ENCODE peak calls at places on chromosomes 16 and 17, in eight cellular contexts. W is tibial nerve, Y is prostate gland, E is left lung, F is A549, G is ovary, K is HCT116, Q is GM12878. O is an unnamed sample.
A peak's percentile ranks its signal among the peaks of the same experiment; 100 is the strongest.

GRCh38 chr17:50603340-50603739 is 31.3 kb upstream of the ABCC3 start:
- DNase-seq in K (no peak), F (peak; percentile 37), Q (no peak), E (no peak), W (no peak), G (no peak), Y (no peak), O (no peak)

GRCh38 chr16:14641877-14642276 is 9.1 kb downstream of the BFAR start:
- DNase-seq in Y (no peak), F (peak; percentile 29), G (no peak), E (no peak), Q (no peak), W (no peak), K (no peak), O (no peak)

GRCh38 chr16:73459586-73459985 is 411.7 kb upstream of the ZFHX3 start:
- DNase-seq in Q (no peak), Y (no peak), E (no peak), G (no peak), K (no peak), F (no peak), W (no peak), O (no peak)

GRCh38 chr16:85496145-85496544 is 117.0 kb upstream of the GSE1 start:
- DNase-seq in E (no peak), K (no peak), W (no peak), F (no peak), Y (no peak), Q (no peak), G (no peak), O (no peak)

GRCh38 chr16:1613728-1614225 is 1.6 kb downstream of the CRAMP1 start:
- DNase-seq in G (peak; percentile 57), Y (peak; percentile 10), E (no peak), F (no peak), Q (no peak), K (no peak), W (no peak), O (no peak)

GRCh38 chr16:67156146-67156844 is 3.4 kb downstream of the TRADD start:
- DNase-seq in Q (no peak), Y (no peak), W (no peak), E (no peak), F (no peak), G (no peak), K (no peak), O (no peak)

GRCh38 chr16:49828545-49829267 is 27.2 kb downstream of the ZNF423 start:
- DNase-seq in Q (no peak), W (peak; percentile 24), Y (no peak), G (peak; percentile 47), E (no peak), F (no peak), K (no peak), O (no peak)

GRCh38 chr17:29110372-29110757 is 67.4 kb downstream of the PIPOX start:
- DNase-seq in E (no peak), F (no peak), K (no peak), Y (no peak), Q (no peak), W (no peak), G (no peak), O (no peak)

GRCh38 chr16:57113042-57113453 is 20.7 kb downstream of the CPNE2 start:
- DNase-seq in Q (no peak), Y (no peak), K (no peak), E (no peak), F (no peak), W (no peak), G (no peak), O (no peak)

GRCh38 chr16:84718-85452 is 6.9 kb downstream of the MPG start:
- DNase-seq in F (no peak), K (no peak), E (peak; percentile 73), Y (no peak), W (peak; percentile 36), Q (peak; percentile 65), G (peak; percentile 70), O (peak; percentile 84)

GRCh38 chr16:53457670-53458069 is 23.4 kb downstream of the RBL2 start:
- DNase-seq in Q (peak; percentile 92), Y (no peak), E (no peak), G (no peak), K (no peak), F (no peak), W (no peak), O (no peak)

GRCh38 chr17:6526362-6527152 is 29.8 kb downstream of the PITPNM3 start:
- DNase-seq in F (no peak), Q (no peak), K (no peak), G (no peak), E (no peak), Y (no peak), W (no peak), O (no peak)

GRCh38 chr17:48878920-48879898 is 13.4 kb upstream of the ATP5MC1 start:
- DNase-seq in Q (peak; percentile 55), K (peak; percentile 82), G (no peak), E (no peak), W (peak; percentile 61), F (peak; percentile 85), Y (peak; percentile 48), O (no peak)

GRCh38 chr17:48413613-48414405 is 16.2 kb downstream of the SKAP1 start:
- DNase-seq in W (no peak), Q (no peak), E (no peak), G (no peak), K (no peak), Y (no peak), F (no peak), O (no peak)

GRCh38 chr17:75508122-75508719 is 7.1 kb downstream of the CASKIN2 start:
- DNase-seq in Y (no peak), Q (no peak), G (no peak), K (no peak), F (no peak), W (no peak), E (no peak), O (no peak)

GRCh38 chr16:49811630-49812334 is 44.1 kb downstream of the ZNF423 start:
- DNase-seq in K (no peak), E (no peak), Q (no peak), F (no peak), W (no peak), Y (no peak), G (no peak), O (no peak)

GRCh38 chr16:24119807-24120206 is 136.3 kb upstream of the CACNG3 start:
- DNase-seq in Q (no peak), E (no peak), Y (no peak), K (no peak), G (no peak), W (no peak), F (no peak), O (no peak)

GRCh38 chr17:73065376-73065775 is 27.1 kb downstream of the SLC39A11 start:
- DNase-seq in E (no peak), K (no peak), Y (no peak), Q (no peak), W (no peak), F (no peak), G (no peak), O (no peak)

GRCh38 chr17:82795615-82796014 is 43.8 kb downstream of the TBCD start:
- DNase-seq in E (peak; percentile 74), F (no peak), G (no peak), Q (no peak), K (no peak), Y (no peak), W (no peak), O (no peak)

GRCh38 chr16:68377667-68378420 is 67.0 kb downstream of the PRMT7 start:
- DNase-seq in K (no peak), W (no peak), F (no peak), Y (peak; percentile 40), G (no peak), Q (no peak), E (no peak), O (no peak)

GRCh38 chr17:20174588-20175265 is 165.6 kb downstream of the SPECC1 start:
- DNase-seq in E (no peak), K (peak; percentile 18), Q (no peak), G (no peak), W (no peak), F (no peak), Y (no peak), O (no peak)
- H3K4me1 ChIP-seq in E (no peaks in the 10 kb centered on the region), K (peaks cover 20% of the 10 kb centered on the region), Q (peaks cover 3% of the 10 kb centered on the region), G (peaks cover 29% of the 10 kb centered on the region), W (peaks cover 30% of the 10 kb centered on the region), F (peaks cover 45% of the 10 kb centered on the region), Y (no peaks in the 10 kb centered on the region), O (peaks cover 16% of the 10 kb centered on the region)

DNA sequence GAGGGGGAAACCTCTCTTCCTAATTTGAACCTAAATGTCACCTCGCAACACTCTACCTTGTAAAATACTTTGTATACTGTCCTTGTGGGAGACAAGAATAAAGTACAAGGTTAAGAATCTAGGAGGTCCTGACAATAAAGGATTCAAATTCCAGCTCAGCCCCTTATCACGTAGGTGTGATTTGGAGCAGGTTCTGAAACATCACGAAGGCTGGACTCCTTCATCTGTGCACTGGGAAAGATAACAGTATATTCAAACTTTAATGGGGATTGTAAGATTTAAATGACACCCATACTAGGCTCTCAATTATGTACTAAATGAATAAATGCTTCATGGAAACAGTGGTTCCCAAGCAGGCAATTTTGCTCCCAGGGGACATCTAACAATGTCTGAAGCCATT is 2.1 kb downstream of the TXNDC11 start:
- DNase-seq in Y (no peak), F (no peak), Q (no peak), K (no peak), G (no peak), W (no peak), E (no peak), O (no peak)
- H3K4me1 ChIP-seq in Y (peaks cover 6% of the 10 kb centered on the region), F (peaks cover 37% of the 10 kb centered on the region), Q (peaks cover 23% of the 10 kb centered on the region), K (peaks cover 18% of the 10 kb centered on the region), G (peaks cover 20% of the 10 kb centered on the region), W (peaks cover 63% of the 10 kb centered on the region), E (peaks cover 9% of the 10 kb centered on the region), O (no peaks in the 10 kb centered on the region)

DNA sequence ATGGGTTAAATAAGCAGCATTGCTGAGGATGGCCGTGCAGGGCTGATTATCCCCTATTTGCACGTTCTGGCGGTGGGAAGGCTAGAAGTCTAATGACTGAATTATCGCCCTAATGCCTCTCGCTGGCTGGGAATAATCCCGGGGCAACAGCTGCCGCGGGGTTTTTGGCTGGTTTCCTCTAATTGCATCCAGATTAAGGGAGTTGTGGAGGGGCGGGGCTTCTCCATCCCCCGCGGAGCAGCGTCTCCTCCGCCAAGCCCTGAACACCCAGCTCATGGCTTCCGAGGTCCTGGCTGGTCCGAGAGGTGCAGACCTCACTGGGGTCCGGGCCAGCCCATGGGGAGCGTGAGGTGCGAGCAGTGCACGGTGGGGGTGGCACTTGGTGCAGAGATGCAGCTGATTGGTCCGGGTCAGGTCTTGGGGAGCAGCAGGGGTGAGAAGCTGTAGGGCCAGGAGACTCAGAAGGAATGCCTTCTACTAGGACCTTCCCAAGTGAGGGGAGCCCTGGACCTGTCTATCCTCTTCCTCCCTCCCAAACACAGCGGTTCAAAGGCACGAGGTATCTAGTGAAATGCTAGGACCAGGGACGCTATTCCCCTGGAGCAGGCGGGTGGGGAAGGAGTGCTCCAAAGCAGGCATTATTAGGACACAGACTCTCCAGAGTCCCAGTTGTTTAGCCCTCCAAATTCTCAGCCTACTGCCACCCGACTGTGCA is 97.5 kb downstream of the TBC1D16 start:
- DNase-seq in W (peak; percentile 48), G (peak; percentile 75), K (no peak), E (no peak), F (no peak), Q (no peak), Y (no peak), O (no peak)
- H3K4me1 ChIP-seq in W (peaks cover 63% of the 10 kb centered on the region), G (peaks cover 19% of the 10 kb centered on the region), K (peaks cover 19% of the 10 kb centered on the region), E (peaks cover 6% of the 10 kb centered on the region), F (peaks cover 40% of the 10 kb centered on the region), Q (no peaks in the 10 kb centered on the region), Y (no peaks in the 10 kb centered on the region), O (no peaks in the 10 kb centered on the region)

GRCh38 chr17:38599398-38599856 is 6.3 kb downstream of the SRCIN1 start:
- DNase-seq in E (no peak), G (no peak), K (no peak), Q (no peak), Y (no peak), F (no peak), W (no peak), O (no peak)
- H3K4me1 ChIP-seq in E (no peaks in the 10 kb centered on the region), G (no peaks in the 10 kb centered on the region), K (peaks cover 13% of the 10 kb centered on the region), Q (peaks cover 12% of the 10 kb centered on the region), Y (no peaks in the 10 kb centered on the region), F (peaks cover 11% of the 10 kb centered on the region), W (peaks cover 25% of the 10 kb centered on the region), O (peaks cover 8% of the 10 kb centered on the region)